ENCODE peak calls at places on chromosomes 4 and X, in ten cellular contexts. J is uterus; S is SJCRH30; W is CD4-positive, alpha-beta memory T cell; L is mucosa of descending colon; X is astrocyte; C is tibial artery; O is adrenal gland; Z is psoas muscle; Q is spleen. M is an unnamed sample.

GRCh38 chr4:182478475-182478874 is 235.3 kb downstream of the TENM3 start:
- DNase-seq in O (no peak), Z (no peak), C (no peak), S (peak; percentile 55), L (no peak), Q (no peak), W (peak; percentile 22), J (no peak), X (no peak), M (no peak)

GRCh38 chr4:184420881-184421416 is 53.4 kb downstream of the IRF2 start:
- DNase-seq in W (peak; percentile 35), C (no peak), Z (no peak), J (no peak), Q (no peak), S (no peak), O (no peak), X (no peak), L (no peak), M (no peak)

GRCh38 chr4:148163011-148163410 is 279.2 kb downstream of the NR3C2 start:
- DNase-seq in O (no peak), X (no peak), J (no peak), W (no peak), Z (no peak), S (no peak), L (no peak), Q (no peak), C (no peak), M (peak; percentile 87)

GRCh38 chrX:132216283-132216682 is 3.0 kb downstream of the RAP2C start:
- DNase-seq in J (peak; percentile 58), L (no peak), X (no peak), O (no peak), C (no peak), Q (no peak), Z (no peak), W (no peak), S (no peak), M (no peak)

GRCh38 chr4:14771504-14772175 is 230.6 kb upstream of the CPEB2 start:
- DNase-seq in X (no peak), J (no peak), W (no peak), S (no peak), Q (no peak), Z (no peak), C (no peak), O (no peak), L (no peak), M (peak; percentile 95)

GRCh38 chr4:139817657-139818452 is 152.2 kb downstream of the MGST2 start:
- DNase-seq in J (peak; percentile 44), C (no peak), L (no peak), Z (peak; percentile 58), X (no peak), S (no peak), O (no peak), Q (no peak), W (no peak), M (peak; percentile 36)

GRCh38 chrX:96889726-96890125 is 6.0 kb downstream of the RPA4 start:
- DNase-seq in C (no peak), Q (no peak), W (no peak), O (no peak), J (no peak), X (no peak), L (no peak), Z (no peak), S (no peak), M (no peak)

GRCh38 chrX:40122487-40122886 is 24.7 kb upstream of the BCOR start:
- DNase-seq in L (no peak), S (no peak), J (no peak), C (no peak), W (no peak), X (no peak), O (no peak), Q (no peak), Z (no peak), M (no peak)

GRCh38 chr4:137394000-137394399 is 138.3 kb downstream of the PCDH18 start:
- DNase-seq in W (no peak), O (no peak), J (no peak), Z (no peak), Q (no peak), X (no peak), L (no peak), C (no peak), S (peak; percentile 71), M (no peak)

GRCh38 chrX:18291006-18291545 is 63.4 kb downstream of the SCML2 start:
- DNase-seq in J (no peak), L (no peak), W (no peak), Q (no peak), S (peak; percentile 42), X (peak; percentile 7), Z (no peak), O (peak; percentile 40), C (no peak), M (no peak)

GRCh38 chrX:9729161-9729885 is 36.3 kb downstream of the GPR143 start:
- DNase-seq in J (no peak), C (no peak), Z (no peak), S (no peak), W (no peak), O (no peak), Q (no peak), L (no peak), X (no peak), M (no peak)

GRCh38 chrX:44143061-44143602 is 169.9 kb upstream of the NDP start:
- DNase-seq in W (no peak), Q (no peak), J (no peak), L (no peak), O (no peak), Z (no peak), S (no peak), X (no peak), C (no peak), M (peak; percentile 1)

GRCh38 chr4:62490635-62491034 is 1290.5 kb downstream of the ADGRL3 start:
- DNase-seq in J (no peak), X (no peak), C (no peak), L (no peak), O (no peak), Q (no peak), Z (no peak), W (no peak), S (no peak), M (no peak)

GRCh38 chr4:5970381-5971076 is 47.7 kb downstream of the C4orf50 start:
- DNase-seq in J (no peak), Z (no peak), L (no peak), O (no peak), W (no peak), Q (peak; percentile 69), C (peak; percentile 46), X (no peak), S (no peak), M (no peak)

GRCh38 chr4:60682901-60683300 is 517.2 kb upstream of the ADGRL3 start:
- DNase-seq in L (no peak), J (no peak), C (no peak), Q (no peak), S (no peak), Z (no peak), X (peak; percentile 59), O (no peak), W (no peak), M (no peak)

GRCh38 chr4:76634239-76634638 is 199.2 kb downstream of the SHROOM3 start:
- DNase-seq in J (no peak), L (no peak), S (no peak), X (peak; percentile 77), W (no peak), Z (no peak), O (no peak), Q (no peak), C (no peak), M (peak; percentile 73)

GRCh38 chr4:169410839-169411770 is 140.3 kb upstream of the SH3RF1 start:
- DNase-seq in J (no peak), L (no peak), Z (no peak), Q (no peak), X (peak; percentile 72), C (no peak), S (peak; percentile 73), W (peak; percentile 69), O (peak; percentile 30), M (peak; percentile 15)

GRCh38 chr4:142265536-142265935 is 580.6 kb downstream of the INPP4B start:
- DNase-seq in W (no peak), X (peak; percentile 63), O (peak; percentile 60), Z (no peak), Q (no peak), J (no peak), C (no peak), L (no peak), S (no peak), M (no peak)

GRCh38 chrX:38929966-38930421 is 128.7 kb downstream of the MID1IP1 start:
- DNase-seq in L (no peak), W (no peak), X (peak; percentile 69), S (no peak), Q (no peak), O (peak; percentile 3), Z (peak; percentile 19), C (peak; percentile 72), J (no peak), M (peak; percentile 68)

GRCh38 chr4:115222061-115222460 is 108.6 kb upstream of the NDST4 start:
- DNase-seq in C (no peak), X (no peak), Z (no peak), L (no peak), Q (no peak), S (no peak), J (no peak), W (no peak), O (no peak), M (no peak)
- H3K4me1 ChIP-seq in C (no peaks in the 10 kb centered on the region), X (no peaks in the 10 kb centered on the region), Z (no peaks in the 10 kb centered on the region), L (no peaks in the 10 kb centered on the region), Q (no peaks in the 10 kb centered on the region), S (no peaks in the 10 kb centered on the region), J (no peaks in the 10 kb centered on the region), W (no peaks in the 10 kb centered on the region), O (no peaks in the 10 kb centered on the region), M (no peaks in the 10 kb centered on the region)

GRCh38 chr4:87038837-87039715 is 104.3 kb downstream of the AFF1 start:
- DNase-seq in O (peak; percentile 81), C (peak; percentile 91), W (no peak), X (peak; percentile 94), J (peak; percentile 76), L (no peak), Q (no peak), Z (peak; percentile 80), S (peak; percentile 98), M (peak; percentile 93)
- H3K4me1 ChIP-seq in O (peaks cover 83% of the 10 kb centered on the region), C (peaks cover 85% of the 10 kb centered on the region), W (peaks cover 51% of the 10 kb centered on the region), X (peaks cover 30% of the 10 kb centered on the region), J (peaks cover 19% of the 10 kb centered on the region), L (peaks cover 29% of the 10 kb centered on the region), Q (peaks cover 95% of the 10 kb centered on the region), Z (peaks cover 99% of the 10 kb centered on the region), S (peaks cover 25% of the 10 kb centered on the region), M (peaks cover 31% of the 10 kb centered on the region)

GRCh38 chrX:108306086-108306485 is 132.1 kb downstream of the COL4A6 start:
- DNase-seq in O (no peak), Z (no peak), W (no peak), Q (no peak), L (no peak), J (no peak), X (peak; percentile 11), S (no peak), C (no peak), M (no peak)
- H3K4me1 ChIP-seq in O (no peaks in the 10 kb centered on the region), Z (no peaks in the 10 kb centered on the region), W (no peaks in the 10 kb centered on the region), Q (no peaks in the 10 kb centered on the region), L (no peaks in the 10 kb centered on the region), J (no peaks in the 10 kb centered on the region), X (peaks cover 23% of the 10 kb centered on the region), S (no peaks in the 10 kb centered on the region), C (no peaks in the 10 kb centered on the region), M (peaks cover 5% of the 10 kb centered on the region)

DNA sequence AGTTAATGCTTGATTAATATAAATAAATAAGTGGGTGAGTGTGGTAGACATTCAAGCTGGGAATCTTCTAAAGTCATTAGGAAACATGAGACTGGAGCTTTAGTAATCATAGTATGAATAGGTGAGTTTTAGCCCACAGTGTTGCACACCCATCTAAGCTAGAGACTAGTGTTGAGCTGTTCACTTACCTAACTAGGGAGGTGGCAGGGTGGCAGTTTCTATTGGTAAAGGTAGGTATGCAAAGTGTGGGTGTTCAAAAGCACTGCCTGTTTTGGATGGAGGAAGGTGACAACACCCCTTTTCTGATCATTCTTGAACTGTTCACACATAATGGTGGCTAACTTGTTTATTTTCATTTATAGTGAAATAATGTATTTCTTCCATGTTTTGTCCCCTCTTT is 41.3 kb downstream of the PLS3 start:
- DNase-seq in O (no peak), X (no peak), J (no peak), C (no peak), Z (no peak), Q (no peak), W (no peak), S (no peak), L (no peak), M (no peak)
- H3K4me1 ChIP-seq in O (no peaks in the 10 kb centered on the region), X (peaks cover 14% of the 10 kb centered on the region), J (no peaks in the 10 kb centered on the region), C (peaks cover 4% of the 10 kb centered on the region), Z (no peaks in the 10 kb centered on the region), Q (no peaks in the 10 kb centered on the region), W (no peaks in the 10 kb centered on the region), S (no peaks in the 10 kb centered on the region), L (no peaks in the 10 kb centered on the region), M (peaks cover 13% of the 10 kb centered on the region)